ENCODE peak calls at places on chromosomes 4 and X, in seven cellular contexts. N is Ammon's horn; M is stimulated activated CD8-positive, alpha-beta memory T cell treated with anti-CD3 and anti-CD28 coated beads, Interleukin-7, amount 100 ng/mL, for 1 hour; Y is tibial nerve; S is activated CD4-positive, alpha-beta T cell treated with anti-CD3 and anti-CD28 coated beads, Interleukin-2, amount 50 U/mL, for 1 hour; V is midbrain; P is B cell. I is an unnamed sample.

GRCh38 chrX:40083120-40083978 is 14.4 kb downstream of the BCOR start:
- DNase-seq in Y (no peak), M (no peak), S (no peak), V (no peak), N (no peak), P (no peak), I (no peak)

GRCh38 chrX:114584434-114584943 is 603 bp downstream of the HTR2C start:
- DNase-seq in Y (no peak), V (no peak), S (no peak), N (peak), P (no peak), M (no peak), I (no peak)

GRCh38 chr4:8026455-8026854 is 86.8 kb upstream of the AFAP1 start:
- DNase-seq in S (no peak), V (no peak), N (peak), P (no peak), M (no peak), Y (no peak), I (no peak)

GRCh38 chr4:40316782-40317635 is 18.1 kb upstream of the CHRNA9 start:
- DNase-seq in M (peak), V (no peak), Y (no peak), N (peak), P (peak), S (peak), I (no peak)

GRCh38 chr4:8739820-8740665 is 131.6 kb downstream of the HMX1 start:
- DNase-seq in N (peak), Y (no peak), V (no peak), S (no peak), M (no peak), P (peak), I (peak)

GRCh38 chr4:151473521-151474097 is 64.6 kb downstream of the FHIP1A start:
- DNase-seq in M (no peak), S (no peak), V (no peak), N (no peak), P (no peak), Y (no peak), I (no peak)

GRCh38 chr4:123547167-123547817 is 150.7 kb downstream of the SPRY1 start:
- DNase-seq in N (no peak), Y (no peak), P (no peak), M (no peak), V (no peak), S (no peak), I (no peak)

GRCh38 chr4:28966982-28967381 is 1753.2 kb upstream of the PCDH7 start:
- DNase-seq in M (no peak), P (no peak), V (no peak), S (no peak), Y (no peak), N (no peak), I (no peak)

GRCh38 chrX:102832661-102833060 is 104.4 kb upstream of the RAB40AL start:
- DNase-seq in V (no peak), Y (no peak), N (peak), S (no peak), M (no peak), P (no peak), I (no peak)

GRCh38 chr4:34720563-34720962 is 1523.8 kb downstream of the ARAP2 start:
- DNase-seq in V (peak), S (no peak), N (peak), Y (no peak), M (no peak), P (no peak), I (no peak)

I was measured in mesenteric fat pad.